ENCODE peak calls at places on chromosomes 6 and 20, in eight cellular contexts. F is GM06990; T is EL; O is T follicular helper cell; S is osteocyte; H is EH; K is activated CD8-positive, alpha-beta memory T cell treated with anti-CD3 and anti-CD28 coated beads, Interleukin-2, amount 50 U/mL, for 48 hours; G is stimulated activated CD4-positive, alpha-beta T cell treated with anti-CD3 and anti-CD28 coated beads, Interleukin-4, amount 100 ng/mL, for 1 hour. C is an unnamed sample.

GRCh38 chr20:38057351-38057972 is 23.9 kb downstream of the RPRD1B start:
- DNase-seq in F (peak; percentile 43), T (peak; percentile 75), O (peak; percentile 70), S (peak; percentile 91), H (peak; percentile 73), K (peak; percentile 90), G (peak; percentile 66), C (peak; percentile 84)

GRCh38 chr6:148761532-148761951 is 14.7 kb downstream of the UST start:
- DNase-seq in F (peak; percentile 69), T (no peak), O (peak; percentile 23), S (no peak), H (no peak), K (peak; percentile 67), G (no peak), C (no peak)

GRCh38 chr6:34235605-34236422 is 859 bp upstream of the HMGA1 start:
- DNase-seq in F (peak; percentile 83), T (peak; percentile 93), O (peak; percentile 55), S (no peak), H (peak; percentile 89), K (peak; percentile 82), G (peak; percentile 71), C (no peak)

GRCh38 chr20:32820000-32820697 is 395 bp downstream of the MAPRE1 start:
- DNase-seq in F (peak; percentile 87), T (no peak), O (peak; percentile 75), S (peak; percentile 93), H (no peak), K (peak; percentile 94), G (peak; percentile 91), C (peak; percentile 96)

GRCh38 chr6:127952831-127953230 is 52.0 kb upstream of the THEMIS start:
- DNase-seq in F (no peak), T (no peak), O (no peak), S (no peak), H (peak; percentile 53), K (no peak), G (no peak), C (no peak)

GRCh38 chr6:114108119-114109002 is 137.4 kb upstream of the HDAC2 start:
- DNase-seq in F (no peak), T (peak; percentile 81), O (no peak), S (peak; percentile 88), H (peak; percentile 79), K (peak; percentile 65), G (peak; percentile 15), C (no peak)

GRCh38 chr6:26607434-26608230 is 10.9 kb downstream of the ABT1 start:
- DNase-seq in F (peak; percentile 33), T (peak; percentile 69), O (peak; percentile 39), S (no peak), H (peak; percentile 70), K (no peak), G (peak; percentile 36), C (no peak)

GRCh38 chr20:61515922-61516321 is 263.9 kb downstream of the CDH4 start:
- DNase-seq in F (no peak), T (no peak), O (no peak), S (no peak), H (no peak), K (no peak), G (no peak), C (no peak)

GRCh38 chr6:112781236-112781635 is 434.1 kb downstream of the RFPL4B start:
- DNase-seq in F (no peak), T (peak; percentile 37), O (no peak), S (no peak), H (peak; percentile 48), K (no peak), G (no peak), C (no peak)

GRCh38 chr6:111730835-111731234 is 125.2 kb upstream of the TRAF3IP2 start:
- DNase-seq in F (no peak), T (no peak), O (no peak), S (no peak), H (no peak), K (no peak), G (no peak), C (no peak)

GRCh38 chr6:17986656-17987575 is 519 bp downstream of the KIF13A start:
- DNase-seq in F (peak; percentile 47), T (peak; percentile 61), O (no peak), S (no peak), H (peak; percentile 70), K (peak; percentile 54), G (no peak), C (no peak)

GRCh38 chr6:11813585-11813984 is 35.0 kb upstream of the ADTRP start:
- DNase-seq in F (no peak), T (no peak), O (no peak), S (no peak), H (no peak), K (no peak), G (no peak), C (no peak)